ENCODE peak calls at places on chromosomes 16 and 17, in five cellular contexts. One of them, this sample, is unnamed.

GRCh38 chr17:7656958-7657715 is 6.4 kb downstream of the ATP1B2 start:
- DNase-seq in SK-N-SH: peak
- DNase-seq in GM12891: no peak
- DNase-seq in H1: peak
- DNase-seq in K562: peak
- DNase-seq in this sample: no peak

GRCh38 chr16:56841233-56841632 is 23.8 kb upstream of the SLC12A3 start:
- DNase-seq in SK-N-SH: peak
- DNase-seq in K562: no peak
- DNase-seq in H1: no peak
- DNase-seq in GM12891: no peak
- DNase-seq in this sample: no peak

GRCh38 chr17:1108560-1108809 is 71.3 kb downstream of the ABR start:
- DNase-seq in SK-N-SH: no peak
- DNase-seq in K562: no peak
- DNase-seq in GM12891: no peak
- DNase-seq in H1: no peak
- DNase-seq in this sample: no peak

GRCh38 chr16:51434567-51435198 is 283.6 kb upstream of the SALL1 start:
- DNase-seq in SK-N-SH: no peak
- DNase-seq in K562: no peak
- DNase-seq in GM12891: no peak
- DNase-seq in H1: no peak
- DNase-seq in this sample: no peak

GRCh38 chr17:79565606-79566250 is 45.1 kb downstream of the RBFOX3 start:
- DNase-seq in H1: no peak
- DNase-seq in K562: no peak
- DNase-seq in SK-N-SH: no peak
- DNase-seq in GM12891: no peak
- DNase-seq in this sample: no peak

GRCh38 chr16:17271687-17272086 is 199.1 kb downstream of the XYLT1 start:
- DNase-seq in SK-N-SH: peak
- DNase-seq in K562: no peak
- DNase-seq in H1: no peak
- DNase-seq in GM12891: no peak
- DNase-seq in this sample: no peak

GRCh38 chr16:79089735-79090284 is 510.7 kb downstream of the MAF start:
- DNase-seq in H1: no peak
- DNase-seq in K562: no peak
- DNase-seq in SK-N-SH: no peak
- DNase-seq in GM12891: no peak
- DNase-seq in this sample: no peak

GRCh38 chr16:11225677-11226549 is 30.1 kb downstream of the SOCS1 start:
- DNase-seq in GM12891: no peak
- DNase-seq in SK-N-SH: no peak
- DNase-seq in K562: no peak
- DNase-seq in H1: no peak
- DNase-seq in this sample: no peak

GRCh38 chr17:32289454-32289853 is 23.8 kb downstream of the RHBDL3 start:
- DNase-seq in GM12891: no peak
- DNase-seq in H1: no peak
- DNase-seq in SK-N-SH: no peak
- DNase-seq in K562: no peak
- DNase-seq in this sample: no peak

GRCh38 chr17:75555679-75556153 is 30.2 kb downstream of the LLGL2 start:
- DNase-seq in H1: no peak
- DNase-seq in SK-N-SH: no peak
- DNase-seq in K562: no peak
- DNase-seq in GM12891: no peak
- DNase-seq in this sample: no peak

GRCh38 chr16:54116126-54116525 is 170.5 kb downstream of the IRX3 start:
- DNase-seq in GM12891: no peak
- DNase-seq in K562: no peak
- DNase-seq in SK-N-SH: peak
- DNase-seq in H1: no peak
- DNase-seq in this sample: no peak

GRCh38 chr17:35116845-35117244 is 2.8 kb downstream of the RAD51D start:
- DNase-seq in GM12891: no peak
- DNase-seq in SK-N-SH: no peak
- DNase-seq in H1: no peak
- DNase-seq in K562: no peak
- DNase-seq in this sample: no peak

GRCh38 chr17:80468781-80469533 is 7.5 kb downstream of the NPTX1 start:
- DNase-seq in K562: no peak
- DNase-seq in SK-N-SH: peak
- DNase-seq in GM12891: no peak
- DNase-seq in H1: no peak
- DNase-seq in this sample: no peak

GRCh38 chr17:57294629-57295501 is 38.5 kb downstream of the MSI2 start:
- DNase-seq in K562: peak
- DNase-seq in GM12891: no peak
- DNase-seq in SK-N-SH: peak
- DNase-seq in H1: no peak
- DNase-seq in this sample: no peak

GRCh38 chr17:7214300-7215135 is 5.1 kb downstream of the DLG4 start:
- DNase-seq in GM12891: peak
- DNase-seq in H1: peak
- DNase-seq in K562: peak
- DNase-seq in SK-N-SH: peak
- DNase-seq in this sample: peak

GRCh38 chr17:80753946-80754345 is 209.3 kb downstream of the RPTOR start:
- DNase-seq in GM12891: no peak
- DNase-seq in H1: no peak
- DNase-seq in K562: no peak
- DNase-seq in SK-N-SH: no peak
- DNase-seq in this sample: no peak

GRCh38 chr16:86298166-86299131 is 211.9 kb upstream of the FOXF1 start:
- DNase-seq in SK-N-SH: no peak
- DNase-seq in K562: no peak
- DNase-seq in H1: no peak
- DNase-seq in GM12891: no peak
- DNase-seq in this sample: no peak

GRCh38 chr17:51548125-51548524 is 287.8 kb downstream of the UTP18 start:
- DNase-seq in GM12891: no peak
- DNase-seq in K562: no peak
- DNase-seq in SK-N-SH: no peak
- DNase-seq in H1: no peak
- DNase-seq in this sample: no peak

GRCh38 chr16:72921620-72922019 is 126.3 kb downstream of the ZFHX3 start:
- DNase-seq in K562: no peak
- DNase-seq in GM12891: no peak
- DNase-seq in SK-N-SH: peak
- DNase-seq in H1: no peak
- DNase-seq in this sample: no peak

GRCh38 chr17:68184816-68185436 is 62.9 kb upstream of the AMZ2 start:
- DNase-seq in GM12891: peak
- DNase-seq in SK-N-SH: no peak
- DNase-seq in H1: no peak
- DNase-seq in K562: no peak
- DNase-seq in this sample: no peak

GRCh38 chr17:80476877-80477646 is 655 bp upstream of the NPTX1 start:
- DNase-seq in K562: no peak
- DNase-seq in H1: no peak
- DNase-seq in GM12891: no peak
- DNase-seq in SK-N-SH: peak
- DNase-seq in this sample: no peak

GRCh38 chr17:51270675-51271074 is 10.3 kb downstream of the UTP18 start:
- DNase-seq in K562: no peak
- DNase-seq in H1: no peak
- DNase-seq in GM12891: no peak
- DNase-seq in SK-N-SH: no peak
- DNase-seq in this sample: no peak

GRCh38 chr16:51131619-51132018 is 19.5 kb downstream of the SALL1 start:
- DNase-seq in SK-N-SH: no peak
- DNase-seq in K562: no peak
- DNase-seq in H1: peak
- DNase-seq in GM12891: no peak
- DNase-seq in this sample: no peak

GRCh38 chr16:2966803-2967184 is 2.4 kb upstream of the PAQR4 start:
- DNase-seq in H1: peak
- DNase-seq in SK-N-SH: no peak
- DNase-seq in K562: no peak
- DNase-seq in GM12891: no peak
- DNase-seq in this sample: no peak

GRCh38 chr16:87324411-87325275 is 7.5 kb upstream of the C16orf95 start:
- DNase-seq in K562: peak
- DNase-seq in H1: peak
- DNase-seq in GM12891: peak
- DNase-seq in SK-N-SH: peak
- DNase-seq in this sample: peak
- TF ChIP-seq TAF1 in K562: no peak
- TF ChIP-seq TAF1 in H1: no peak
- TF ChIP-seq TAF1 in GM12891: no peak
- TF ChIP-seq TAF1 in SK-N-SH: no peak
- TF ChIP-seq TAF1 in this sample: no peak

GRCh38 chr16:89598199-89598598 is 15.2 kb upstream of the DPEP1 start:
- DNase-seq in GM12891: no peak
- DNase-seq in K562: no peak
- DNase-seq in SK-N-SH: no peak
- DNase-seq in H1: no peak
- DNase-seq in this sample: no peak
- TF ChIP-seq TAF1 in GM12891: no peak
- TF ChIP-seq TAF1 in K562: no peak
- TF ChIP-seq TAF1 in SK-N-SH: no peak
- TF ChIP-seq TAF1 in H1: no peak
- TF ChIP-seq TAF1 in this sample: no peak

GRCh38 chr16:88634141-88634993 is 4.0 kb upstream of the IL17C start:
- DNase-seq in SK-N-SH: no peak
- DNase-seq in H1: peak
- DNase-seq in K562: peak
- DNase-seq in GM12891: peak
- DNase-seq in this sample: peak
- TF ChIP-seq TAF1 in SK-N-SH: no peak
- TF ChIP-seq TAF1 in H1: no peak
- TF ChIP-seq TAF1 in K562: no peak
- TF ChIP-seq TAF1 in GM12891: no peak
- TF ChIP-seq TAF1 in this sample: no peak

DNA sequence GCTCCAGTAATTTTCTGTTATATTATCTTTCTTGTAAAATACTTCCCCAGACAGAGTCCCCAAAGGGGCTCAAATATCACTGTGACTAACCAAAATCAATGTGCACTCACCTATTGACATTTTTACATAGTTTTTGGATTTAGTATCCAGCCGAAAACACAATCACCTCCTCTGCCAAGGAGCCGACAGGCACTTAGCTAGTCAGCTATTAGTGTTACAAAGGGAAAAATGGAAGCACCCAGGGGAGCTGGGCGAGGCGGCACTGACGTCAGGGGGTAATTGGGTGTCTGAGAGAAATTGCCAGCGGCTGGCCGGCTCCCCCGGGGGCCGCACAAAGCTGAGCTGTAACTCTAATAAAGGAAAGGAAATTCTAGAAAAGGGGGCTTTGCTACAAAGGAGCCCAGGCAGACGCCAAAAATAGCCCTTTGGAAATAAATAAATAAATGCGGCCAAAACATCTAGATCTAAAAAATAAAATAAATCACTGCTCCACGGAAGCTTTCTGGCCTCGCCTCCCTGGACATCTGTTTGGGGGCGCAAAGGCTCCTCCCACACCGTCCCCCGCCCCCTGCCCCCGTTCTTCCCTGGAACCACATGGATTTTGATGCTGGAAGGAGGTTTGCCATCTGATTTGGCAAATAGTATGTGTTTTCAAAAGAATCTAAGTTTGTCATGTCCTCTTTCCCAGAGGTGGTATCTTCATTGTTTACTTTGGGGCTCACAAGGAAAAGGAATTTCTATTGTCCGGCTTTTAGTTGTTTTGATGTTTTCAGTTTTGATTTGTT is 156.8 kb downstream of the ZNF423 start:
- DNase-seq in SK-N-SH: no peak
- DNase-seq in GM12891: no peak
- DNase-seq in K562: no peak
- DNase-seq in H1: no peak
- DNase-seq in this sample: no peak
- TF ChIP-seq TAF1 in SK-N-SH: no peak
- TF ChIP-seq TAF1 in GM12891: no peak
- TF ChIP-seq TAF1 in K562: no peak
- TF ChIP-seq TAF1 in H1: no peak
- TF ChIP-seq TAF1 in this sample: no peak

GRCh38 chr17:82013341-82013740 is 9.3 kb downstream of the CENPX start:
- DNase-seq in SK-N-SH: peak
- DNase-seq in K562: no peak
- DNase-seq in H1: no peak
- DNase-seq in GM12891: no peak
- DNase-seq in this sample: no peak
- TF ChIP-seq TAF1 in SK-N-SH: no peak
- TF ChIP-seq TAF1 in K562: no peak
- TF ChIP-seq TAF1 in H1: no peak
- TF ChIP-seq TAF1 in GM12891: no peak
- TF ChIP-seq TAF1 in this sample: no peak